ENCODE peak calls at places on chromosomes 5 and 9, in ten cellular contexts. M is body of pancreas; D is GDM1; K is NCI-H2081; X is KBM-7; T is heart left ventricle; Q is ovary; B is nucleus accumbens; N is iris pigment epithelial cell; I is activated CD8-positive, alpha-beta memory T cell treated with anti-CD3 and anti-CD28 coated beads for 1 hour. U is an unnamed sample.

GRCh38 chr5:115419794-115420585 is 123.5 kb upstream of the CCDC112 start:
- DNase-seq in N (peak), M (peak), T (no peak), Q (no peak), K (no peak), B (no peak), I (no peak), D (no peak), X (no peak), U (peak)

GRCh38 chr5:170112876-170113516 is 7.3 kb downstream of the FOXI1 start:
- DNase-seq in I (no peak), B (no peak), Q (no peak), N (no peak), K (no peak), X (no peak), M (no peak), D (no peak), T (no peak), U (no peak)

GRCh38 chr9:91766301-91766700 is 183.7 kb downstream of the ROR2 start:
- DNase-seq in Q (no peak), M (no peak), T (no peak), I (no peak), D (no peak), K (no peak), X (no peak), N (no peak), B (no peak), U (no peak)

GRCh38 chr5:113058706-113059226 is 82.2 kb downstream of the DCP2 start:
- DNase-seq in I (no peak), D (no peak), Q (no peak), K (no peak), T (no peak), M (no peak), B (no peak), N (no peak), X (no peak), U (no peak)

GRCh38 chr5:68319316-68320093 is 103.9 kb downstream of the PIK3R1 start:
- DNase-seq in B (no peak), I (no peak), Q (no peak), T (no peak), N (peak), M (no peak), D (no peak), X (no peak), K (no peak), U (peak)

GRCh38 chr9:92440751-92441046 is 16.4 kb upstream of the OMD start:
- DNase-seq in B (no peak), T (no peak), K (no peak), D (no peak), Q (no peak), X (no peak), N (no peak), M (no peak), I (no peak), U (no peak)

GRCh38 chr5:170757182-170757601 is 26.3 kb upstream of the GABRP start:
- DNase-seq in B (no peak), X (no peak), T (no peak), I (no peak), Q (no peak), M (peak), D (no peak), N (peak), K (no peak), U (peak)

GRCh38 chr9:93288891-93289883 is 105.2 kb downstream of the WNK2 start:
- DNase-seq in X (no peak), M (no peak), T (no peak), N (peak), D (no peak), B (no peak), I (no peak), K (no peak), Q (no peak), U (peak)

GRCh38 chr9:3541206-3541605 is 15.4 kb upstream of the RFX3 start:
- DNase-seq in T (no peak), B (no peak), N (no peak), I (no peak), D (no peak), M (no peak), K (no peak), Q (no peak), X (no peak), U (no peak)

GRCh38 chr5:107671742-107672211 is 1.0 kb upstream of the EFNA5 start:
- DNase-seq in I (no peak), M (no peak), N (peak), T (no peak), D (no peak), B (no peak), Q (no peak), K (peak), X (peak), U (peak)

GRCh38 chr5:107607196-107607595 is 63.5 kb downstream of the EFNA5 start:
- DNase-seq in T (no peak), B (no peak), M (no peak), K (no peak), N (no peak), X (no peak), Q (no peak), D (no peak), I (no peak), U (no peak)

GRCh38 chr5:115450741-115451140 is 93.8 kb downstream of the FEM1C start:
- DNase-seq in N (peak), K (no peak), Q (no peak), T (no peak), B (no peak), I (no peak), X (no peak), D (no peak), M (peak), U (no peak)

GRCh38 chr9:124389146-124389939 is 25.9 kb downstream of the PSMB7 start:
- DNase-seq in D (no peak), Q (no peak), B (no peak), X (no peak), K (peak), N (no peak), T (no peak), I (no peak), M (no peak), U (no peak)

GRCh38 chr5:25516136-25516535 is 871.4 kb upstream of the CDH10 start:
- DNase-seq in I (no peak), M (no peak), B (no peak), X (no peak), Q (no peak), N (no peak), T (no peak), D (no peak), K (no peak), U (peak)

GRCh38 chr5:108481355-108481931 is 99.5 kb upstream of the FBXL17 start:
- DNase-seq in D (peak), Q (no peak), T (no peak), B (no peak), X (peak), I (no peak), K (peak), N (peak), M (no peak), U (peak)

GRCh38 chr5:89936576-89936975 is 473.0 kb downstream of the CETN3 start:
- DNase-seq in Q (no peak), N (peak), X (no peak), D (no peak), M (no peak), I (no peak), T (no peak), B (no peak), K (no peak), U (no peak)

GRCh38 chr5:159878988-159879471 is 37.3 kb upstream of the ADRA1B start:
- DNase-seq in K (no peak), Q (peak), N (peak), T (peak), B (no peak), D (no peak), M (peak), I (no peak), X (no peak), U (peak)

GRCh38 chr5:34627794-34628193 is 28.3 kb upstream of the RAI14 start:
- DNase-seq in K (no peak), X (no peak), D (no peak), N (peak), Q (no peak), I (no peak), M (no peak), B (no peak), T (no peak), U (no peak)

GRCh38 chr9:95325221-95325620 is 7.7 kb upstream of the FANCC start:
- DNase-seq in I (no peak), B (no peak), N (no peak), X (no peak), D (no peak), M (no peak), T (no peak), K (no peak), Q (no peak), U (no peak)

GRCh38 chr9:93860694-93861658 is 94.2 kb downstream of the BARX1 start:
- DNase-seq in B (no peak), M (no peak), Q (no peak), K (no peak), X (no peak), I (no peak), N (no peak), T (no peak), D (no peak), U (no peak)

GRCh38 chr5:172971482-172971881 is 12.1 kb upstream of the ATP6V0E1 start:
- DNase-seq in N (no peak), T (no peak), Q (no peak), M (no peak), K (no peak), X (no peak), I (no peak), B (no peak), D (no peak), U (no peak)

GRCh38 chr9:81264516-81264915 is 424.8 kb downstream of the TLE1 start:
- DNase-seq in D (no peak), Q (no peak), N (peak), M (no peak), K (no peak), X (no peak), T (no peak), B (no peak), I (no peak), U (no peak)

GRCh38 chr5:78757269-78758053 is 108.9 kb upstream of the LHFPL2 start:
- DNase-seq in D (no peak), B (no peak), K (no peak), T (peak), I (no peak), X (no peak), M (no peak), Q (peak), N (peak), U (no peak)

GRCh38 chr9:86126998-86127972 is 27.9 kb upstream of the GOLM1 start:
- DNase-seq in B (peak), K (peak), I (no peak), N (peak), M (peak), Q (peak), T (peak), X (no peak), D (no peak), U (peak)

U was measured in HTR-8/SVneo.